ENCODE peak calls at places on chromosomes 11 and 22, in nine cellular contexts. N is HCT116, G is sigmoid colon, Y is upper lobe of left lung, B is SK-N-SH, K is suprapubic skin, D is GM23338, M is spleen, H is stomach. I is an unnamed sample.

GRCh38 chr11:109864834-109865557 is 228.2 kb upstream of the ZC3H12C start:
- DNase-seq in N (no peak), G (no peak), Y (no peak), B (no peak), K (no peak), D (no peak), M (no peak), H (no peak), I (no peak)

GRCh38 chr11:113991718-113992458 is 17.0 kb downstream of the HTR3A start:
- DNase-seq in N (no peak), G (no peak), Y (no peak), B (peak; percentile 73), K (no peak), D (no peak), M (no peak), H (no peak), I (no peak)

GRCh38 chr22:43720718-43721117 is 91.4 kb downstream of the EFCAB6 start:
- DNase-seq in N (no peak), G (no peak), Y (no peak), B (no peak), K (no peak), D (no peak), M (no peak), H (no peak), I (no peak)

GRCh38 chr11:114185436-114185835 is 110.8 kb upstream of the NNMT start:
- DNase-seq in N (no peak), G (no peak), Y (no peak), B (no peak), K (no peak), D (no peak), M (no peak), H (no peak), I (no peak)

GRCh38 chr22:27045103-27045940 is 387.9 kb downstream of the MIAT start:
- DNase-seq in N (no peak), G (no peak), Y (no peak), B (no peak), K (no peak), D (peak; percentile 28), M (no peak), H (no peak), I (no peak)

GRCh38 chr22:48605856-48606255 is 1221.8 kb downstream of the BRD1 start:
- DNase-seq in N (no peak), G (no peak), Y (no peak), B (no peak), K (no peak), D (no peak), M (no peak), H (no peak), I (no peak)

GRCh38 chr11:126930100-126930841 is 70.3 kb downstream of the KIRREL3 start:
- DNase-seq in N (no peak), G (no peak), Y (no peak), B (no peak), K (no peak), D (no peak), M (no peak), H (no peak), I (no peak)

GRCh38 chr11:3614742-3615171 is 27.0 kb downstream of the ART5 start:
- DNase-seq in N (no peak), G (no peak), Y (peak; percentile 89), B (no peak), K (no peak), D (no peak), M (peak; percentile 75), H (no peak), I (no peak)

GRCh38 chr11:123472236-123472935 is 42.3 kb downstream of the GRAMD1B start:
- DNase-seq in N (no peak), G (peak; percentile 8), Y (no peak), B (no peak), K (no peak), D (no peak), M (no peak), H (no peak), I (peak; percentile 30)

GRCh38 chr11:118820412-118821357 is 29.7 kb upstream of the DDX6 start:
- DNase-seq in N (peak; percentile 50), G (peak; percentile 96), Y (peak; percentile 89), B (peak; percentile 31), K (peak; percentile 65), D (peak; percentile 46), M (peak; percentile 85), H (peak; percentile 81), I (peak; percentile 94)

GRCh38 chr11:16512163-16512562 is 155.8 kb upstream of the SOX6 start:
- DNase-seq in N (no peak), G (no peak), Y (no peak), B (no peak), K (no peak), D (no peak), M (no peak), H (no peak), I (no peak)

GRCh38 chr11:5476184-5476819 is 12.2 kb upstream of the OR52D1 start:
- DNase-seq in N (peak; percentile 38), G (no peak), Y (peak; percentile 41), B (peak; percentile 53), K (no peak), D (peak; percentile 81), M (no peak), H (peak; percentile 36), I (peak; percentile 13)

GRCh38 chr11:122920579-122920978 is 38.0 kb downstream of the JHY start:
- DNase-seq in N (no peak), G (no peak), Y (peak; percentile 78), B (no peak), K (no peak), D (peak; percentile 63), M (no peak), H (no peak), I (peak; percentile 6)

GRCh38 chr11:15967966-15968365 is 388.4 kb downstream of the SOX6 start:
- DNase-seq in N (no peak), G (no peak), Y (no peak), B (no peak), K (no peak), D (no peak), M (no peak), H (no peak), I (no peak)

GRCh38 chr11:12706531-12707499 is 32.6 kb downstream of the TEAD1 start:
- DNase-seq in N (no peak), G (no peak), Y (peak; percentile 36), B (no peak), K (no peak), D (no peak), M (no peak), H (peak; percentile 44), I (no peak)

GRCh38 chr22:19759459-19759993 is 1.1 kb upstream of the TBX1 start:
- DNase-seq in N (no peak), G (no peak), Y (no peak), B (peak; percentile 64), K (no peak), D (peak; percentile 54), M (no peak), H (no peak), I (no peak)
- H3K27me3 ChIP-seq in N (no peaks in the 10 kb centered on the region), G (peaks cover 52% of the 10 kb centered on the region), Y (peaks cover 3% of the 10 kb centered on the region), B (peaks cover 43% of the 10 kb centered on the region), K (peaks cover 63% of the 10 kb centered on the region), D (peaks cover 95% of the 10 kb centered on the region), M (peaks cover 95% of the 10 kb centered on the region), H (peaks cover 94% of the 10 kb centered on the region), I (peaks cover 17% of the 10 kb centered on the region)

DNA sequence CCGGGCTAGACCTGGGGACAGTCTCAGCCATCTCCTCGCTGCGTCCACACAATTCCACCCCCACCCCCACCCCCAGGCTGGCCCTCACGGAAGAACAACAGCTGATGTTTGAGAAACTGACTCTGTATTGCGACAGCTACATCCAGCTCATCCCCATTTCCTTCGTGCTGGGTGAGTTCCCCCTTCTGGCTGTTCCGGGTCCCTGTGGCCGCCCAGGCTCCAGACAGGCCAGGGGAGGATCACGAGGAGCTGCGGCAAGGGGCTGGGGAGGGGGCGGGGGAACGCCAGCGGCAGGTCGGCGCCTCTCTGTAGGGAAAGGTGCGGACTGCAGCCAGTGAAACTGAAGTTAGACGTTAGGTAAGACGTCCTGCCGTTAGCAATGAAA is 4.9 kb downstream of the BEST1 start:
- DNase-seq in N (no peak), G (peak; percentile 90), Y (peak; percentile 84), B (no peak), K (no peak), D (peak; percentile 79), M (peak; percentile 91), H (no peak), I (no peak)
- TF ChIP-seq POLR2AphosphoS5 in N (no peak), G (peak; percentile 61), Y (peak; percentile 84), B (no peak), K (no peak), D (no peak), M (peak; percentile 83), H (peak; percentile 38), I (peak; percentile 34)

DNA sequence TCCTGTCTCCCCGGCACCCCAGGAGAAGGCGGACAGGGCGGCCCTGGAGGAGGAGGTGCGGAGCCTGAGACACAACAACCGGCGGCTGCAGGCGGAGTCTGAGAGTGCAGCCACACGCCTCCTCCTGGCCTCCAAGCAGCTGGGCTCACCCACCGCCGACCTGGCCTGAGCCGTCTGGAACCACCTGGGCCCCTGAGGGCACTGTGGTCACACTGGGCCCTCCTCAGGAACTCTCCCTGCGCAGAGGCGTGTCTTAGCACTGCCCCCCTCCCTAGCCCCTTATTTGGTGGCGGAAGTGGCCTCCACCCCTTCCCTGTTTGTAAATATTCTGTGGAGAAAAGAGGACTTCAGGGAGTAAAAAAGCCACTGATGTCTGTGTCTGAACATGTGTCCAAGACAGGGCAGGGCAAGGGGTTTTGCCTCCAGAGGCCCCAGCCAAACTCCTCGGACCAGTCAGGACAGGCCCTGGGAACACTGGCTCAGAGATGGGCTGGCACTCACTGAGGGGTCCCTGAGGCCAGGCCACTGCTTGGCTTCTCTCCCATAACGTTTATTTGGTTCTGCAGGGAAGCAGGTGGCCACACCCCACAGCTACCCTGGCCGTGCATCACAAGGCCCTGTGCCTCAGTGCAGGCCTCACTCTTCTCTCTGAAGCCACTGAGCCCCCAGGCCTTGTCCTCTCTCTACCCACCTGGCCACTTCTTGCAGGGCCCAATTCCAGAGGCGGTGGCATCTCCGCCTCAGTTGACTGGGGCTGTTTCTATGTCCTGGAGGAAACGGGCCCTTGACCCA is 12.0 kb downstream of the RELA start:
- DNase-seq in N (no peak), G (no peak), Y (no peak), B (no peak), K (no peak), D (peak; percentile 40), M (peak; percentile 82), H (peak; percentile 55), I (peak; percentile 51)
- H3K27ac ChIP-seq in N (peak overlapping the region; percentile 96), G (peak overlapping the region; percentile 94), Y (peak overlapping the region; percentile 98), B (no peak overlapping the region), K (peak overlapping the region; percentile 94), D (no peak overlapping the region), M (peak overlapping the region; percentile 98), H (peak overlapping the region; percentile 94), I (peak overlapping the region; percentile 96)

DNA sequence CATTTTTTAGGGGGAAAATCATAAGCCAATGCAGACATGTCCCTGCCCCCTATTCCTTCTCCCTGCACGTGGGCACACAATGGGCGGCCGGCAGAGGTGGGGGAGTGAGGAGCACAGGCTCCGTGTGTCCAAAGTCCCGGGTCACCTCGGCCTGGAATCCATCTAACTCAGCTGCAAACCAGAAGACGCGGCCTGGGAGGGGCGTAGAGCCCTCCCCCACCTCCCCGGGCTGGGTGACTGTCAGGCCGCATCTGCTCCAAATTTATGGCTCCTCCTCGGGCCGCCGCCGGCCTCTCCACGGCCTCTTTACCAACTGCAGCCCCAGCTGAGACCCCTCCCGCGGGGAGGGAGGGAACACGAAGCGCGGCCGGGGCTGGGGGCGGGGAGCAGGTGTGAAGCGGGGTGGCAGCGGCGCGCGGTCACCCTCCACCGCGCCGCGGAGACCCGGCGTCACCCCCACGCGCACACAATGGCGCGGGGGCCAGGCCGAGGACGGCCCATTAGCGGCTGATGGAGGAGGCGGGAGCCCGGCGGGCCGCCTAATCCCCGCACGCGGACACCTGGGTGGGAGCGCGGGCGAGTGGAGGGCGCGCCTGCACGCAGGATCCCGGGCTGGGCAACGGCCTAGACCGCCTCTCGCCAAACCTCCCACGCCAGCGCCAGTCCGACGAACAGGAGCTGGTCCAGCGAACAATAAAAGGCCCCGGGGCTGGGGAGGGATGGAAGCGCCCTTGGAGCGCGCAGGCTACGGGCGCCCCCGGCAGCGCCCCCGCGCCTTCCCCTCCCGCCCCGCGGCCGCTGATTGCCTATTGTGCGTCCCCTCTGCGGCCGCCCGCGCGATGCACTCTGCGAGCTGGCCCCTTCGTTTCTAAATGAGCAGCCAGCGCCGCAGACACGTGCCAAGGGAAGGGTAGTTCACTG is 25.9 kb upstream of the ROBO3 start:
- DNase-seq in N (no peak), G (no peak), Y (no peak), B (peak; percentile 58), K (no peak), D (peak; percentile 59), M (peak; percentile 79), H (no peak), I (no peak)
- H3K27me3 ChIP-seq in N (peaks cover 22% of the 10 kb centered on the region), G (peaks cover 35% of the 10 kb centered on the region), Y (no peaks in the 10 kb centered on the region), B (peaks cover 19% of the 10 kb centered on the region), K (peaks cover 69% of the 10 kb centered on the region), D (peaks cover 89% of the 10 kb centered on the region), M (peaks cover 67% of the 10 kb centered on the region), H (peaks cover 62% of the 10 kb centered on the region), I (peaks cover 25% of the 10 kb centered on the region)

I was measured in prostate gland.